ENCODE peak calls at places on chromosomes 11 and 22, in six cellular contexts. G is neuronal stem cell, V is fibroblast of mammary gland, T is heart left ventricle, E is lower leg skin, K is fibroblast of the aortic adventitia. M is an unnamed sample.

GRCh38 chr22:27107005-27107404 is 449.6 kb downstream of the MIAT start:
- DNase-seq in G (no peak), E (no peak), K (no peak), V (no peak), T (no peak), M (no peak)

GRCh38 chr22:46042786-46043185 is 65.8 kb upstream of the WNT7B start:
- DNase-seq in K (no peak), G (no peak), E (no peak), T (no peak), V (peak), M (peak)

GRCh38 chr11:118908931-118909618 is 16.7 kb downstream of the BCL9L start:
- DNase-seq in T (peak), G (no peak), E (no peak), K (peak), V (peak), M (peak)

GRCh38 chr11:71446942-71447688 is 1.1 kb downstream of the DHCR7 start:
- DNase-seq in E (no peak), K (peak), V (peak), T (no peak), G (no peak), M (no peak)

GRCh38 chr11:19919050-19919561 is 206.5 kb downstream of the NAV2 start:
- DNase-seq in G (no peak), V (peak), K (peak), T (peak), E (peak), M (no peak)

GRCh38 chr11:110182886-110183285 is 89.7 kb downstream of the ZC3H12C start:
- DNase-seq in V (peak), E (no peak), K (no peak), T (no peak), G (no peak), M (no peak)

GRCh38 chr11:117017456-117017855 is 80.8 kb downstream of the SIK3 start:
- DNase-seq in G (no peak), T (no peak), K (no peak), V (no peak), E (no peak), M (no peak)

GRCh38 chr11:71472357-71472885 is 19.4 kb downstream of the NADSYN1 start:
- DNase-seq in T (no peak), V (no peak), E (no peak), K (no peak), G (no peak), M (no peak)

DNA sequence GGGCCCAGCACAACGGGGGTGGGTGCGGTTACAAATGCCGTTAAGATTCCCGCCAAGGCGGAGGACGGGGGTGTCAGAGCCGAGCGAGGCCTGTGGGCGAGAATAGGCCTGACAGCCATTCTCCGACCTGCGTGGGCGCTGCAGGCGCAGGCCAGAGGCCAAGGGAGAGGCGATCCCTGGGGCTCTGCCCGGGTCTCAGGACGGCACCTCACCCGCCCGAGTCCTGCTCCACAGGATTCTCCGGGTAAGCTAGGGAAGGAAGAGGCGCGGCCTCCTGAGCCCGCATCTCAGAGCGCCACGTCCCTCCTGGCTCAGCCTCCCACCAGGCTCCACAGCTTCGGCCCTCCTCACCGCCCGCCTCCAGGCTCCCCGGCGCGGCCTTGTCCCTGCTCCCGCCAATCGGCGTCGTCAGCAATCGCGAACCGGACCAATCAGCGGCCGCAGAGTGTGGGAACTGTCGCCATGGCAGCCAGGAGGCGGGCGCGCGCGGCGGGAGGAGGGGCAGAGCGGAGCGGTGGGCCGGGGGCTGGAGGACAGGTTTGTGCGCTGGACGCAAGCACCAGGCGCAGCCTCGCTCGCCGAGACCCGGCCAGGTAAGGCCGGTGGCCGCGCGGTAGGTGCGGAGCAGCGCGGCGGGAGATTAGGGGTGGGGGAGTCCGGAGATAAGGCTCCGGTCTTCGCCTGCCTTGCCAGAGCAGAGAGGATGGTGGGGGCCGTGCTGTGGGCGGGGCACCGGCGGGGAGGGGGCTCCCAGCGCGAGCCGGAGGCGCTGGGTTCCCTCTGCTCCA is at the start of gene NUCB2:
- DNase-seq in G (peak), E (peak), T (peak), V (peak), K (peak), M (peak)
- H3K4me3 ChIP-seq in G (peak), E (peak), T (peak), V (peak), K (peak), M (peak)

DNA sequence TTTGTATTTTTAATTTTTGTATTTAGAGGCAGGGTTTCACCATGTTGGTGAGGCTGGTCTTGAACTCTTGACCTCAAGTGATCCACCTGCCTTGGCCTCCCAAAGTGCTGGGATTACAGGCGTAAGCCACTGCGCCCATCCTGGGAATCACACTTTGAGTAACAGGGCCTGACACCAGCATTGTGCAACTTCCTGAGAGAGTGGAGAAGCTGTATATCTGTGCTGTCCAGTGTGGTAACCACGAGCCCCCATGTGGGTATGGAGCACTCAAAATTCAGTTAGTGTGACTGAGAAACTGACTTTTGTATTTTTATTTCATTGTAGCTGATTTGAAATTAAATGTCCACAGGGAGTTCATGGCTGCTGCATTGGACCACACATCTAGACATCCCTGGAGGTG is 36.2 kb downstream of the MPPED1 start:
- DNase-seq in T (no peak), K (no peak), G (no peak), V (no peak), E (no peak), M (no peak)
- H3K4me3 ChIP-seq in T (no peak), K (no peak), G (no peak), V (no peak), E (no peak), M (no peak)

DNA sequence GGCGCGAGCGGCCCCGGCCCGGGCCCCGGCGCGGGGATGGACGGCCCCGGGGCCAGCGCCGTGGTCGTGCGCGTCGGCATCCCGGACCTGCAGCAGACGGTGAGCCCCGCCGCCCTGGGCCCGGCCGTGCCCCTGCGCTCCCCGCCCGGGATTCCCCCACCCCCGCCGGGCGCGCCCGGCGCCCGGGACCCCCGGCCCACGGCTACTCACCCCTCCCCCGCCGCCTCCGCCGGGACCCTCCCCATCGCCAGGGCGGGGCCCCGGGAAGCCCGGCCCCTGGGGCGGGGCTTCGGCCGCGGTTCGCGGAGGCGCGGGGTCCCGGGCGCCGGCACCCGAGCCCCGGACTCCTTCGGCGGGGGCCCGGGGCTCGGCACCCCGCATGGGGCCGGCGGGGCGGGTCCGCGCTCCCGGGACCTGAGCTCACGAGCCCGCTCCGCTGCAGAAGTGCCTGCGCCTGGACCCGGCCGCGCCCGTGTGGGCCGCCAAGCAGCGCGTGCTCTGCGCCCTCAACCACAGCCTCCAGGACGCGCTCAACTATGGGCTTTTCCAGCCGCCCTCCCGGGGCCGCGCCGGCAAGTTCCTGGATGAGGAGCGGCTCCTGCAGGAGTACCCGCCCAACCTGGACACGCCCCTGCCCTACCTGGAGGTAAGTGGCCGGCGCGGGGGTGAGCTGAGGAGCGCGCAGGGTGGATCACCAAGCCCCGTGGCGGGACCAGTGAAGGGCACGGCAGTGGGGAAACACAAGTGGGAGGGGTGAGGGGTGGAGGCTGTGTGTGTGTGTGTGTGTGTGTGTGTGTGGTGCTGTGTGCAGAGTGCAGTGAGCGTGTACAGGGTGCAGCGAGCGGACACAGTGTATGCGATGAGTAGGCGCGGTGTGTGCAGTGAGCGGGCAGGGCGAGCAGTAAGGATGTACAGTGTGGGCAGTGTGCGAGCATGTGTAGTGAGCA is 2.3 kb downstream of the SHANK3 start:
- DNase-seq in K (no peak), V (no peak), T (no peak), E (no peak), G (peak), M (no peak)
- H3K4me3 ChIP-seq in K (peak), V (no peak), T (peak), E (no peak), G (peak), M (peak)

DNA sequence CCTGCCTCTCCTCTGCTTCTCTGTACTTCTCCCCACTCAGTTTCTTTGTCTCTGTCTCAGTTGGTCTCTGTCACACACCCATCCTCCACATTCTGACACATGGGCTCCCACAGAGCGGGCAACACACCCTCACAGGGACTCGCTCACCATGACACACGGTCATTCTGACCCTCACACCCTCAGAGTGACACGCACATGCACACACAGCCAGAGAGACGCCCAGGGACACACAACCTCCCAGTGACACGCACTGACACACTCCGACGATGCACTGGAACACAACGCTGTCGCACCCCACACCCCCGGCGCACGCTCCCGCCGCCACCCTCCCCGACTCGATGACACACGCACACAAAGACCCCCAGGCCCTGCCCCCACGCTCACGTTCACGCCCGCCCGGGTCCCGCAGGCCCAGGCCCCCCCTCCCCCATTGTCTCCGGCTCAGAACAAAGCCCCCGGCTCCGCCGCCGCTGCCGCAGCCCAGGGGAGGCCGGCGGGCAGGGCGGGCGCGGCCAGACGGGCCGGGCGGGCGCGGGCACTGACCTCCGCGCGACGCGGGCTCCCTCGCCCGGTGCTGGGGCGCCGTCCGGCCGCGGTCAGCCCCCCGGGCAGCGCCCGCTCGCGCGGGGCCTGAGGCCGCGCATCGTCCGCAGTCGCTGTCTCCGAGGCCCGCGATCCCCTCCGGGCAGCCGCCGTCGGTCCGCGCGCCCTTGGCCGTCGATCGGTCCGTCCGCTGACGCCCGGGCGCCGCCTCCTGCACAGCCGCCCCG is 404 bp downstream of the DCHS1 start:
- DNase-seq in K (no peak), G (no peak), T (no peak), E (no peak), V (no peak), M (no peak)
- H3K4me3 ChIP-seq in K (peak), G (peak), T (peak), E (no peak), V (no peak), M (peak)

M was measured in gastrocnemius medialis.